ENCODE peak calls at places on chromosomes 11 and 22, in four cellular contexts. G is activated effector memory CD4-positive, alpha-beta T cell treated with anti-CD3 and anti-CD28 coated beads, Interleukin-2, amount 50 U/mL, for 16 hours; H is effector memory CD4-positive, alpha-beta T cell; W is anterior cingulate cortex. D is an unnamed sample.

GRCh38 chr22:44831885-44832284 is 79.5 kb downstream of the ARHGAP8 start:
- DNase-seq in G (no peak), H (no peak), W (no peak), D (no peak)

GRCh38 chr22:45026511-45026910 is 16.7 kb upstream of the PHF21B start:
- DNase-seq in G (no peak), H (no peak), W (no peak), D (no peak)

GRCh38 chr11:12163181-12163841 is 52.9 kb downstream of the MICAL2 start:
- DNase-seq in G (no peak), H (no peak), W (no peak), D (no peak)

GRCh38 chr11:8065031-8065430 is 16.0 kb upstream of the TUB start:
- DNase-seq in G (no peak), H (no peak), W (no peak), D (no peak)

GRCh38 chr22:25199726-25200520 is at the start of gene CRYBB3:
- DNase-seq in G (no peak), H (no peak), W (no peak), D (no peak)

GRCh38 chr11:76233936-76234703 is 27.8 kb upstream of the WNT11 start:
- DNase-seq in G (peak; percentile 65), H (no peak), W (no peak), D (no peak)

GRCh38 chr11:27367881-27368280 is 4.9 kb upstream of the CCDC34 start:
- DNase-seq in G (no peak), H (no peak), W (no peak), D (no peak)

GRCh38 chr11:19419021-19419750 is 178.4 kb upstream of the E2F8 start:
- DNase-seq in G (no peak), H (no peak), W (no peak), D (no peak)

GRCh38 chr11:83464181-83464580 is 178.0 kb upstream of the CCDC90B start:
- DNase-seq in G (no peak), H (no peak), W (no peak), D (no peak)

D was measured in activated CD4-positive, alpha-beta T cell treated with anti-CD3 and anti-CD28 coated beads for 1 hour.